ENCODE peak calls at places on chromosomes 4 and X, in ten cellular contexts. U, O, G, I, E, S, C, P, L and X are unnamed samples.

GRCh38 chr4:93042746-93043145 is 739.0 kb downstream of the GRID2 start:
- DNase-seq in E (no peak), S (no peak), U (no peak), O (no peak), G (no peak), C (no peak), P (no peak), L (no peak), I (no peak), X (no peak)

GRCh38 chrX:31459361-31459760 is 387.5 kb upstream of the FTHL17 start:
- DNase-seq in G (peak; percentile 59), P (no peak), E (no peak), L (no peak), U (no peak), C (no peak), I (no peak), S (peak; percentile 68), O (no peak), X (no peak)

GRCh38 chr4:119211856-119212250 is 660 bp upstream of the USP53 start:
- DNase-seq in I (no peak), P (no peak), O (no peak), C (no peak), G (no peak), E (no peak), U (no peak), S (no peak), L (no peak), X (no peak)

GRCh38 chrX:150348365-150348764 is 14.8 kb upstream of the MAMLD1 start:
- DNase-seq in S (no peak), G (peak; percentile 28), U (no peak), C (no peak), P (no peak), I (peak; percentile 43), O (no peak), E (no peak), L (peak; percentile 58), X (no peak)

GRCh38 chr4:36351082-36351666 is 69.8 kb downstream of the DTHD1 start:
- DNase-seq in U (peak; percentile 81), S (peak; percentile 60), O (peak; percentile 58), E (peak; percentile 18), G (no peak), L (peak; percentile 64), C (peak; percentile 13), I (peak; percentile 69), P (peak; percentile 67), X (peak; percentile 81)

GRCh38 chr4:26069218-26069617 is 155.2 kb downstream of the SMIM20 start:
- DNase-seq in E (no peak), O (no peak), G (peak; percentile 44), P (no peak), S (no peak), L (peak; percentile 40), I (peak; percentile 34), C (no peak), U (no peak), X (no peak)

GRCh38 chr4:113407409-113407808 is 354.1 kb downstream of the CAMK2D start:
- DNase-seq in S (no peak), O (no peak), L (no peak), P (no peak), C (no peak), E (no peak), I (no peak), G (no peak), U (no peak), X (no peak)

GRCh38 chrX:93791304-93791703 is 117.3 kb downstream of the FAM133A start:
- DNase-seq in G (no peak), O (no peak), E (no peak), U (no peak), L (no peak), I (no peak), C (no peak), P (no peak), S (no peak), X (no peak)

GRCh38 chrX:40383969-40384368 is 196.8 kb upstream of the ATP6AP2 start:
- DNase-seq in S (no peak), G (no peak), I (no peak), L (peak; percentile 74), U (peak; percentile 2), P (no peak), O (no peak), C (no peak), E (no peak), X (no peak)

GRCh38 chr4:52880994-52881393 is 18.9 kb downstream of the RASL11B start:
- DNase-seq in L (no peak), G (no peak), S (no peak), P (no peak), C (no peak), O (no peak), E (no peak), I (no peak), U (no peak), X (no peak)

GRCh38 chr4:5638976-5639375 is 69.4 kb downstream of the EVC2 start:
- DNase-seq in S (peak; percentile 15), O (no peak), P (peak; percentile 34), G (peak; percentile 85), U (no peak), L (peak; percentile 22), I (no peak), E (no peak), C (no peak), X (no peak)

GRCh38 chr4:152663203-152664066 is 16.4 kb downstream of the TMEM154 start:
- DNase-seq in O (no peak), C (no peak), U (no peak), E (no peak), L (no peak), I (no peak), G (no peak), S (no peak), P (no peak), X (no peak)

GRCh38 chr4:70714488-70714887 is 7.3 kb upstream of the RUFY3 start:
- DNase-seq in O (no peak), E (no peak), U (no peak), G (no peak), I (no peak), P (no peak), C (no peak), L (no peak), S (no peak), X (no peak)

GRCh38 chr4:75598390-75598789 is 31.9 kb downstream of the CDKL2 start:
- DNase-seq in U (no peak), L (peak; percentile 38), G (peak; percentile 65), P (no peak), E (no peak), I (no peak), O (no peak), C (no peak), S (peak; percentile 26), X (no peak)

GRCh38 chr4:97394653-97395052 is 748.6 kb downstream of the STPG2 start:
- DNase-seq in S (peak; percentile 59), E (no peak), U (no peak), C (no peak), P (no peak), O (no peak), L (peak; percentile 47), I (no peak), G (no peak), X (no peak)

GRCh38 chrX:153782324-153782723 is 1.5 kb downstream of the SRPK3 start:
- DNase-seq in L (no peak), I (peak; percentile 36), G (no peak), C (no peak), S (no peak), O (no peak), E (no peak), U (no peak), P (no peak), X (no peak)

GRCh38 chrX:42219231-42219630 is 295.9 kb upstream of the CASK start:
- DNase-seq in E (no peak), G (no peak), O (no peak), S (peak; percentile 3), C (no peak), P (no peak), I (no peak), U (no peak), L (peak; percentile 58), X (no peak)

GRCh38 chr4:136831553-136831952 is 700.7 kb downstream of the PCDH18 start:
- DNase-seq in C (no peak), L (no peak), O (no peak), G (no peak), I (no peak), P (no peak), E (no peak), U (no peak), S (no peak), X (no peak)

GRCh38 chr4:24599275-24599674 is 14.9 kb upstream of the DHX15 start:
- DNase-seq in O (no peak), E (no peak), G (no peak), U (no peak), I (no peak), P (no peak), L (no peak), C (no peak), S (no peak), X (no peak)